ENCODE peak calls at places on chromosomes 6 and 20, in seven cellular contexts. One of them, this sample, is unnamed.

GRCh38 chr20:17874271-17875105 is 94.1 kb downstream of the SNX5 start:
- DNase-seq in ureter: peak
- DNase-seq in AG09319: no peak
- DNase-seq in cerebellar cortex: no peak
- DNase-seq in ELR: no peak
- DNase-seq in GM13977: no peak
- DNase-seq in stimulated activated CD8-positive, alpha-beta memory T cell treated with anti-CD3 and anti-CD28 coated beads, Interleukin-7, amount 100 ng/mL, for 48 hours: no peak
- DNase-seq in this sample: no peak

GRCh38 chr6:118333772-118334171 is 214.3 kb upstream of the PLN start:
- DNase-seq in ELR: no peak
- DNase-seq in stimulated activated CD8-positive, alpha-beta memory T cell treated with anti-CD3 and anti-CD28 coated beads, Interleukin-7, amount 100 ng/mL, for 48 hours: no peak
- DNase-seq in ureter: no peak
- DNase-seq in cerebellar cortex: no peak
- DNase-seq in GM13977: no peak
- DNase-seq in AG09319: no peak
- DNase-seq in this sample: no peak

GRCh38 chr6:104969108-104969507 is 12.2 kb downstream of the LIN28B start:
- DNase-seq in ureter: no peak
- DNase-seq in GM13977: no peak
- DNase-seq in ELR: no peak
- DNase-seq in cerebellar cortex: no peak
- DNase-seq in AG09319: no peak
- DNase-seq in stimulated activated CD8-positive, alpha-beta memory T cell treated with anti-CD3 and anti-CD28 coated beads, Interleukin-7, amount 100 ng/mL, for 48 hours: no peak
- DNase-seq in this sample: no peak

GRCh38 chr20:62598761-62599194 is 43.5 kb upstream of the SLCO4A1 start:
- DNase-seq in stimulated activated CD8-positive, alpha-beta memory T cell treated with anti-CD3 and anti-CD28 coated beads, Interleukin-7, amount 100 ng/mL, for 48 hours: no peak
- DNase-seq in GM13977: peak
- DNase-seq in ureter: no peak
- DNase-seq in AG09319: no peak
- DNase-seq in cerebellar cortex: no peak
- DNase-seq in ELR: peak
- DNase-seq in this sample: no peak

GRCh38 chr6:40755046-40755681 is 168.0 kb upstream of the LRFN2 start:
- DNase-seq in cerebellar cortex: no peak
- DNase-seq in GM13977: no peak
- DNase-seq in AG09319: no peak
- DNase-seq in ureter: no peak
- DNase-seq in stimulated activated CD8-positive, alpha-beta memory T cell treated with anti-CD3 and anti-CD28 coated beads, Interleukin-7, amount 100 ng/mL, for 48 hours: no peak
- DNase-seq in ELR: peak
- DNase-seq in this sample: no peak

GRCh38 chr6:1485678-1486077 is 96.3 kb downstream of the FOXF2 start:
- DNase-seq in GM13977: no peak
- DNase-seq in ureter: no peak
- DNase-seq in ELR: peak
- DNase-seq in cerebellar cortex: no peak
- DNase-seq in stimulated activated CD8-positive, alpha-beta memory T cell treated with anti-CD3 and anti-CD28 coated beads, Interleukin-7, amount 100 ng/mL, for 48 hours: no peak
- DNase-seq in AG09319: peak
- DNase-seq in this sample: no peak

GRCh38 chr6:84224251-84224650 is 3.2 kb downstream of the CEP162 start:
- DNase-seq in stimulated activated CD8-positive, alpha-beta memory T cell treated with anti-CD3 and anti-CD28 coated beads, Interleukin-7, amount 100 ng/mL, for 48 hours: no peak
- DNase-seq in ELR: no peak
- DNase-seq in ureter: no peak
- DNase-seq in GM13977: no peak
- DNase-seq in cerebellar cortex: no peak
- DNase-seq in AG09319: no peak
- DNase-seq in this sample: no peak

GRCh38 chr6:39050453-39051112 is 2.0 kb downstream of the GLP1R start:
- DNase-seq in AG09319: no peak
- DNase-seq in stimulated activated CD8-positive, alpha-beta memory T cell treated with anti-CD3 and anti-CD28 coated beads, Interleukin-7, amount 100 ng/mL, for 48 hours: no peak
- DNase-seq in ELR: no peak
- DNase-seq in cerebellar cortex: no peak
- DNase-seq in ureter: no peak
- DNase-seq in GM13977: no peak
- DNase-seq in this sample: no peak

GRCh38 chr20:37988555-37988954 is 44.7 kb downstream of the TTI1 start:
- DNase-seq in AG09319: no peak
- DNase-seq in stimulated activated CD8-positive, alpha-beta memory T cell treated with anti-CD3 and anti-CD28 coated beads, Interleukin-7, amount 100 ng/mL, for 48 hours: no peak
- DNase-seq in ELR: no peak
- DNase-seq in ureter: no peak
- DNase-seq in cerebellar cortex: no peak
- DNase-seq in GM13977: no peak
- DNase-seq in this sample: no peak

GRCh38 chr6:27873101-27874030 is 38.8 kb downstream of the OR2B2 start:
- DNase-seq in cerebellar cortex: no peak
- DNase-seq in ureter: peak
- DNase-seq in AG09319: no peak
- DNase-seq in GM13977: peak
- DNase-seq in ELR: peak
- DNase-seq in stimulated activated CD8-positive, alpha-beta memory T cell treated with anti-CD3 and anti-CD28 coated beads, Interleukin-7, amount 100 ng/mL, for 48 hours: peak
- DNase-seq in this sample: no peak

GRCh38 chr6:39997101-39997635 is 62.9 kb upstream of the MOCS1 start:
- DNase-seq in cerebellar cortex: no peak
- DNase-seq in GM13977: no peak
- DNase-seq in stimulated activated CD8-positive, alpha-beta memory T cell treated with anti-CD3 and anti-CD28 coated beads, Interleukin-7, amount 100 ng/mL, for 48 hours: no peak
- DNase-seq in AG09319: no peak
- DNase-seq in ELR: no peak
- DNase-seq in ureter: no peak
- DNase-seq in this sample: no peak

GRCh38 chr6:8180327-8181161 is 78.2 kb upstream of the EEF1E1 start:
- DNase-seq in stimulated activated CD8-positive, alpha-beta memory T cell treated with anti-CD3 and anti-CD28 coated beads, Interleukin-7, amount 100 ng/mL, for 48 hours: no peak
- DNase-seq in ELR: peak
- DNase-seq in ureter: no peak
- DNase-seq in GM13977: no peak
- DNase-seq in cerebellar cortex: peak
- DNase-seq in AG09319: peak
- DNase-seq in this sample: peak

GRCh38 chr6:31660998-31661866 is 654 bp upstream of the C6orf47 start:
- DNase-seq in stimulated activated CD8-positive, alpha-beta memory T cell treated with anti-CD3 and anti-CD28 coated beads, Interleukin-7, amount 100 ng/mL, for 48 hours: no peak
- DNase-seq in GM13977: no peak
- DNase-seq in ELR: no peak
- DNase-seq in cerebellar cortex: no peak
- DNase-seq in AG09319: no peak
- DNase-seq in ureter: no peak
- DNase-seq in this sample: no peak

This sample was measured in iPS DF 6.9.